ENCODE peak calls at places on chromosomes 7 and 10, in eight cellular contexts. R, A, G, N, Q, X, D and S are unnamed samples.

GRCh38 chr7:46155367-46155766 is 234.3 kb upstream of the IGFBP3 start:
- DNase-seq in G (no peak), Q (no peak), A (no peak), D (no peak), R (no peak), X (no peak), N (no peak), S (no peak)

GRCh38 chr7:121456785-121457359 is 60.8 kb upstream of the FAM3C start:
- DNase-seq in A (no peak), X (no peak), G (no peak), N (no peak), R (no peak), D (no peak), Q (no peak), S (no peak)

GRCh38 chr10:35347088-35347487 is 10.8 kb downstream of the CCNY start:
- DNase-seq in G (no peak), N (peak), A (no peak), Q (no peak), X (no peak), R (no peak), D (no peak), S (no peak)

GRCh38 chr7:117962598-117962997 is 89.4 kb upstream of the CTTNBP2 start:
- DNase-seq in X (no peak), D (no peak), N (no peak), A (no peak), G (no peak), Q (no peak), R (no peak), S (no peak)

GRCh38 chr7:4575254-4575653 is 106.8 kb upstream of the FOXK1 start:
- DNase-seq in G (no peak), D (no peak), X (no peak), N (no peak), R (no peak), A (no peak), Q (no peak), S (no peak)

GRCh38 chr10:132229834-132230556 is 43.2 kb downstream of the DPYSL4 start:
- DNase-seq in X (peak), D (no peak), A (no peak), R (peak), Q (no peak), N (no peak), G (no peak), S (no peak)

GRCh38 chr7:99127636-99128035 is 16.3 kb downstream of the SMURF1 start:
- DNase-seq in Q (no peak), D (no peak), A (no peak), G (no peak), X (no peak), N (no peak), R (no peak), S (no peak)

GRCh38 chr7:133688483-133689239 is 435.8 kb downstream of the EXOC4 start:
- DNase-seq in N (no peak), G (no peak), A (no peak), R (no peak), Q (no peak), D (no peak), X (no peak), S (no peak)

GRCh38 chr7:37211097-37211496 is 237.6 kb downstream of the ELMO1 start:
- DNase-seq in D (peak), Q (no peak), X (peak), R (no peak), G (peak), A (no peak), N (no peak), S (no peak)

GRCh38 chr10:124386186-124387077 is 32.3 kb downstream of the OAT start:
- DNase-seq in N (peak), A (no peak), R (peak), X (no peak), Q (no peak), G (no peak), D (no peak), S (no peak)

GRCh38 chr7:101987494-101987893 is 170.1 kb downstream of the CUX1 start:
- DNase-seq in X (no peak), G (no peak), N (no peak), Q (no peak), A (no peak), D (no peak), R (no peak), S (no peak)

GRCh38 chr7:151813445-151813844 is 63.5 kb downstream of the PRKAG2 start:
- DNase-seq in X (no peak), D (no peak), G (no peak), Q (no peak), A (no peak), R (no peak), N (no peak), S (no peak)

GRCh38 chr7:66336760-66337159 is 131.6 kb downstream of the TPST1 start:
- DNase-seq in Q (no peak), G (no peak), N (no peak), X (no peak), R (no peak), D (no peak), A (no peak), S (no peak)

GRCh38 chr7:128425851-128426250 is 16.1 kb upstream of the IMPDH1 start:
- DNase-seq in A (no peak), X (peak), D (peak), G (peak), N (peak), Q (peak), R (peak), S (peak)

GRCh38 chr7:108294595-108294994 is 161.6 kb downstream of the NRCAM start:
- DNase-seq in X (no peak), G (no peak), Q (peak), R (no peak), A (no peak), D (no peak), N (no peak), S (no peak)

GRCh38 chr10:109450702-109451101 is 472.6 kb downstream of the XPNPEP1 start:
- DNase-seq in Q (no peak), G (no peak), R (no peak), N (no peak), A (no peak), D (no peak), X (no peak), S (no peak)

GRCh38 chr10:125217986-125218675 is 57.8 kb upstream of the CTBP2 start:
- DNase-seq in A (no peak), R (no peak), N (no peak), Q (no peak), D (no peak), X (no peak), G (no peak), S (peak)

GRCh38 chr10:7417103-7417623 is 6.3 kb upstream of the SFMBT2 start:
- DNase-seq in D (no peak), N (no peak), Q (peak), A (no peak), G (peak), R (no peak), X (no peak), S (no peak)

GRCh38 chr10:99555371-99556224 is 22.9 kb downstream of the NKX2-3 start:
- DNase-seq in G (no peak), N (no peak), X (no peak), R (no peak), D (no peak), A (no peak), Q (no peak), S (no peak)

GRCh38 chr7:28630350-28630749 is 218.0 kb downstream of the CREB5 start:
- DNase-seq in R (no peak), G (no peak), D (no peak), Q (no peak), A (no peak), X (no peak), N (no peak), S (no peak)

GRCh38 chr10:22231260-22231659 is 13.4 kb upstream of the EBLN1 start:
- DNase-seq in R (no peak), X (no peak), D (no peak), N (no peak), A (no peak), Q (no peak), G (no peak), S (no peak)

GRCh38 chr7:151487246-151487645 is 32.4 kb downstream of the RHEB start:
- DNase-seq in D (no peak), R (no peak), X (no peak), G (no peak), Q (no peak), N (no peak), A (no peak), S (no peak)

GRCh38 chr10:102241444-102242117 is at the start of gene PITX3:
- DNase-seq in G (peak), N (peak), X (peak), D (peak), A (peak), R (peak), Q (peak), S (peak)

GRCh38 chr7:27784399-27785053 is 44.6 kb downstream of the TAX1BP1 start:
- DNase-seq in R (no peak), G (peak), X (no peak), N (no peak), A (no peak), D (no peak), Q (peak), S (peak)

GRCh38 chr10:124204726-124205125 is 111.3 kb upstream of the CHST15 start:
- DNase-seq in Q (no peak), X (no peak), A (no peak), G (no peak), R (no peak), N (no peak), D (no peak), S (no peak)

GRCh38 chr10:12382956-12383531 is 33.7 kb downstream of the CAMK1D start:
- DNase-seq in Q (no peak), R (no peak), X (no peak), D (no peak), N (no peak), A (no peak), G (peak), S (no peak)

GRCh38 chr10:1208376-1209311 is 152.5 kb downstream of the WDR37 start:
- DNase-seq in G (no peak), R (no peak), Q (no peak), A (no peak), N (peak), D (no peak), X (no peak), S (no peak)

GRCh38 chr7:114428211-114428610 is 13.6 kb downstream of the FOXP2 start:
- DNase-seq in A (no peak), D (no peak), X (no peak), N (no peak), R (no peak), G (no peak), Q (no peak), S (no peak)

GRCh38 chr10:43452356-43452914 is 15.5 kb downstream of the ZNF487 start:
- DNase-seq in D (no peak), R (no peak), A (no peak), Q (no peak), G (no peak), X (no peak), N (no peak), S (no peak)

GRCh38 chr7:20407585-20408466 is 77.1 kb downstream of the ITGB8 start:
- DNase-seq in G (peak), Q (no peak), N (no peak), A (no peak), X (peak), D (peak), R (peak), S (peak)

GRCh38 chr7:3300651-3301471 is at the start of gene SDK1:
- DNase-seq in D (peak), Q (peak), N (peak), X (peak), A (peak), G (peak), R (peak), S (peak)
- TF ChIP-seq CTCF in D (peak), Q (peak), N (peak), X (peak), A (peak), G (peak), R (peak), S (peak)

GRCh38 chr10:20771053-20771452 is 126.1 kb downstream of the NEBL start:
- DNase-seq in X (no peak), R (no peak), D (no peak), A (no peak), N (no peak), G (no peak), Q (no peak), S (no peak)

GRCh38 chr10:20778008-20778757 is 118.9 kb downstream of the NEBL start:
- DNase-seq in D (no peak), X (no peak), A (no peak), N (no peak), R (no peak), G (no peak), Q (no peak), S (no peak)

GRCh38 chr10:20776384-20776783 is 120.7 kb downstream of the NEBL start:
- DNase-seq in Q (no peak), N (no peak), D (no peak), A (no peak), X (no peak), R (no peak), G (no peak), S (no peak)
- H3K27ac ChIP-seq in Q (no peak), N (no peak), D (peak), A (no peak), X (no peak), R (no peak), G (no peak), S (no peak)

DNA sequence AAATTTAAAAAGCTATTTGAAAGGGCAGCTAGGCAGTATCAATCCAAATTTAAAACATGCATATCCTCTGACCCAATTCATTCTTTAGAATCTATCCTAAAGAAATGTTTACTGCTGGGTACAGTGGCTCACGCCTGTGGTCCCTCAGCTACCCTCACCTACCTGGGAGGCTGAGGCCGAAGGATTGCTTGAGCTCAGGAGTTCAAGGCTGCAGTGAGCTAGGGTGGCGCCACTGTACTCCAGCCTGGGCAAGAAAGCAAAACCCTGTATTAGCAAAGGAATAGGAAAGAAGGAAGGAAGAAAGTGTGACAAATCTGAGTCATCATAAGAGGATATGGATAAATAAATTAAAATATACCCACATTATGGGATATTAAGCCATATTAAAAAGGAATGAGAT is 36.3 kb downstream of the C7orf33 start:
- DNase-seq in Q (no peak), X (no peak), R (no peak), G (no peak), D (no peak), N (no peak), A (no peak), S (no peak)
- TF ChIP-seq CTCF in Q (peak), X (no peak), R (no peak), G (peak), D (no peak), N (no peak), A (no peak), S (no peak)

GRCh38 chr7:1078519-1078918 is 9.4 kb upstream of the GPER1 start:
- DNase-seq in D (no peak), X (no peak), R (no peak), Q (no peak), G (no peak), N (no peak), A (no peak), S (no peak)
- H3K27ac ChIP-seq in D (no peak), X (peak), R (no peak), Q (no peak), G (no peak), N (no peak), A (peak), S (peak)

GRCh38 chr7:64373017-64373416 is 59.3 kb downstream of the ZNF736 start:
- DNase-seq in G (no peak), N (no peak), X (no peak), A (no peak), Q (no peak), R (no peak), D (no peak), S (no peak)
- TF ChIP-seq CTCF in G (no peak), N (no peak), X (no peak), A (no peak), Q (no peak), R (no peak), D (no peak), S (no peak)

DNA sequence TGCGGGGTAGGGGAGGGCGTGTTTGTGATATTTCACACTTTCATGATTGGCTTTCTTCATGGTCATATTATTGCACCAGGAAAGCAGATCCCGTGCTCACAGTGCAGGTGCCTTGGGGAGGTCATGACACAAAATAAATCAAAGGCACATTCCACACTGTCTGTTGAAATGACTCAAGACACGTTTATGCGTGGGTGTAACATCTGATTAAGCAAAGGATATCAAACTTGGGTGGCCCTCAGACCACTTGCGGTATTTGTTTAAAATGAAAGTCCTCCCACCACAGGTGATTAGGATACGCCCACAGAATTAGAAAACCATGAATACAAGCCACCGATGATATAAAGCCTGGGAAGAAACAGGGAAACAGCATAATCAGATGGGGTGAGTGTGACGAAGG is 51.1 kb downstream of the SVIL start:
- DNase-seq in D (no peak), R (no peak), N (no peak), X (no peak), A (no peak), Q (no peak), G (peak), S (no peak)
- H3K27ac ChIP-seq in D (no peak), R (peak), N (no peak), X (no peak), A (peak), Q (no peak), G (peak), S (no peak)

DNA sequence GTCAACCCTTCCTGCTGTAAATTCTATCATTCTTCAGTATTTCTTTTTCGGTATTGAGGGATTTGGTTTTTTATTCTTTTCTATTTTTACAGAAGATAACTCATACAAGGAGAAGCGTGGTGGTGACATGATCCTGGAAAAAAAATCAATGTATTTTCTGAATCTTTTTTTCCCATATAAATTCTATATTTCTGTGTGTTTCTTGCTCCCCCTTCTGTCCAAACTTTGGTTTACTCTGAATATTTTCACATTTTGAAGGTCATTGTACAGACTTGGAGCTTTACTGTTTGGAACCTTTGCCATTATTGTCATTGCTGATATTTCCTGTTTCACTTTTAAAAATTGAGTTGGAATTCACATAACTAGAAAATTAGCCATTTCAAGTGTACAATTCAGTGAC is 246.3 kb downstream of the REEP3 start:
- DNase-seq in X (no peak), R (no peak), Q (no peak), D (no peak), G (peak), A (no peak), N (no peak), S (peak)
- TF ChIP-seq CTCF in X (peak), R (no peak), Q (peak), D (peak), G (peak), A (peak), N (peak), S (peak)